ENCODE peak calls at places on chromosomes 1 and 21, in eight cellular contexts. One of them, this sample, is unnamed.

GRCh38 chr1:205344010-205344808 is 12.5 kb downstream of the KLHDC8A start:
- DNase-seq in cardiac muscle cell: no peak
- DNase-seq in GM23248: peak; percentile 49
- DNase-seq in tibial nerve: no peak
- DNase-seq in MM.1S: no peak
- DNase-seq in colonic mucosa: peak; percentile 42
- DNase-seq in psoas muscle: peak; percentile 54
- DNase-seq in adrenal gland: peak; percentile 52
- DNase-seq in this sample: no peak

GRCh38 chr21:26920055-26920454 is 46.8 kb downstream of the ADAMTS5 start:
- DNase-seq in GM23248: peak; percentile 67
- DNase-seq in adrenal gland: peak; percentile 2
- DNase-seq in psoas muscle: no peak
- DNase-seq in MM.1S: no peak
- DNase-seq in tibial nerve: no peak
- DNase-seq in colonic mucosa: no peak
- DNase-seq in cardiac muscle cell: no peak
- DNase-seq in this sample: no peak

GRCh38 chr1:186511761-186512637 is 51.1 kb upstream of the PDC start:
- DNase-seq in psoas muscle: no peak
- DNase-seq in GM23248: no peak
- DNase-seq in MM.1S: peak; percentile 85
- DNase-seq in cardiac muscle cell: no peak
- DNase-seq in tibial nerve: no peak
- DNase-seq in colonic mucosa: peak; percentile 20
- DNase-seq in adrenal gland: no peak
- DNase-seq in this sample: no peak

GRCh38 chr1:38793299-38793698 is 66.3 kb downstream of the RRAGC start:
- DNase-seq in tibial nerve: no peak
- DNase-seq in cardiac muscle cell: no peak
- DNase-seq in adrenal gland: no peak
- DNase-seq in MM.1S: no peak
- DNase-seq in colonic mucosa: no peak
- DNase-seq in psoas muscle: no peak
- DNase-seq in GM23248: no peak
- DNase-seq in this sample: no peak

GRCh38 chr1:76620371-76620770 is 246.9 kb upstream of the ST6GALNAC5 start:
- DNase-seq in adrenal gland: no peak
- DNase-seq in MM.1S: no peak
- DNase-seq in GM23248: no peak
- DNase-seq in psoas muscle: no peak
- DNase-seq in tibial nerve: no peak
- DNase-seq in colonic mucosa: no peak
- DNase-seq in cardiac muscle cell: no peak
- DNase-seq in this sample: no peak

GRCh38 chr1:80248886-80249285 is 1242.4 kb upstream of the ADGRL4 start:
- DNase-seq in MM.1S: no peak
- DNase-seq in colonic mucosa: no peak
- DNase-seq in tibial nerve: no peak
- DNase-seq in cardiac muscle cell: peak; percentile 7
- DNase-seq in psoas muscle: no peak
- DNase-seq in adrenal gland: peak; percentile 2
- DNase-seq in GM23248: peak; percentile 3
- DNase-seq in this sample: no peak

GRCh38 chr1:41122148-41122547 is 100.6 kb upstream of the SLFNL1 start:
- DNase-seq in adrenal gland: no peak
- DNase-seq in cardiac muscle cell: no peak
- DNase-seq in tibial nerve: no peak
- DNase-seq in MM.1S: no peak
- DNase-seq in GM23248: no peak
- DNase-seq in colonic mucosa: no peak
- DNase-seq in psoas muscle: no peak
- DNase-seq in this sample: no peak

GRCh38 chr1:155504207-155504606 is 58.4 kb downstream of the ASH1L start:
- DNase-seq in adrenal gland: no peak
- DNase-seq in MM.1S: peak; percentile 75
- DNase-seq in tibial nerve: no peak
- DNase-seq in cardiac muscle cell: peak; percentile 53
- DNase-seq in colonic mucosa: no peak
- DNase-seq in GM23248: peak; percentile 53
- DNase-seq in psoas muscle: no peak
- DNase-seq in this sample: no peak

DNA sequence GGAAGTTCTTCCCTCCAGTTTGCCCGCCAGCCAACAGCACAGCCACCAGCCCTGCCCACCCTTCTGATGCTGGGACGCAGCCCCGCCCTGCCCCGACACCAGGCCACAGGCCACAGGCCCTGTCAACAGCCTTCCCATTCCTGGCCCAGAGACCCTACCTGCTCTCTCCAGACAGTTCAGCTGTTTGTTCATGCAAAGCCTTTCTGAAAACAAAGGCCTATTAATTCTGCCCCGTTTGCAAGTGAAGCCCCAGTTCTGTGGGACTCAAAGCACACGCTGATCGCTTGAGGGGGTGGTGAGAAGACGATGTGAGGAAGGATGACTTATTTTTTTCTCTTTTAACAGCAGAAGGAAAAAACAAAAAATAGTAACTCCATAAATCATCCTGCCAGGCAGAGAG is 55.4 kb upstream of the KIF26B start:
- DNase-seq in MM.1S: no peak
- DNase-seq in psoas muscle: no peak
- DNase-seq in GM23248: no peak
- DNase-seq in adrenal gland: no peak
- DNase-seq in tibial nerve: no peak
- DNase-seq in colonic mucosa: no peak
- DNase-seq in cardiac muscle cell: no peak
- DNase-seq in this sample: no peak
- H3K4me3 ChIP-seq in MM.1S: no peak overlapping the region
- H3K4me3 ChIP-seq in psoas muscle: no peak overlapping the region
- H3K4me3 ChIP-seq in GM23248: no peak overlapping the region
- H3K4me3 ChIP-seq in adrenal gland: no peak overlapping the region
- H3K4me3 ChIP-seq in tibial nerve: no peak overlapping the region
- H3K4me3 ChIP-seq in colonic mucosa: no peak overlapping the region
- H3K4me3 ChIP-seq in cardiac muscle cell: no peak overlapping the region
- H3K4me3 ChIP-seq in this sample: no peak overlapping the region

DNA sequence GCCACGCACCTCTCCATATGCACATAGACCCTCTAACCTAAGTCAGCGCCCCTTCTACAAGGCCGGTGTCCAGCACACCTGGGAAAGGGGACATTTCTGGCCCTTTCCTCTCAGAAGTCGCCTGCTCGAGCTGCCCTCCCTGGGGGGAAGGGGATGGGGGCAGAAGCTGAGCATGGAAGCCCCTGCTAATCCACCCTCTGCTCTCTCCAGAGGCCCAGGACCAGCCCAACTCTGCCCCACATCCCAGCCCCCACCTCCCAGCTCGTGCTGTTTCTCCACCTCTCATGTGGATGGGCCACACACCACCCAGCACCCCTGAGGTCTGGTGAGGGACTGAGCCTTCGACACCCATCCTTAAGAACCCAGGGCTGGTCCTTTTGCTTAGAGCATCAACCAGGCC is 14.8 kb downstream of the TNFRSF1B start:
- DNase-seq in psoas muscle: no peak
- DNase-seq in MM.1S: no peak
- DNase-seq in tibial nerve: no peak
- DNase-seq in adrenal gland: no peak
- DNase-seq in GM23248: no peak
- DNase-seq in cardiac muscle cell: no peak
- DNase-seq in colonic mucosa: no peak
- DNase-seq in this sample: no peak
- H3K4me1 ChIP-seq in psoas muscle: peaks cover 21% of the 10 kb centered on the region
- H3K4me1 ChIP-seq in MM.1S: no peaks in the 10 kb centered on the region
- H3K4me1 ChIP-seq in tibial nerve: peaks cover 97% of the 10 kb centered on the region
- H3K4me1 ChIP-seq in adrenal gland: peaks cover 74% of the 10 kb centered on the region
- H3K4me1 ChIP-seq in GM23248: peaks cover 25% of the 10 kb centered on the region
- H3K4me1 ChIP-seq in cardiac muscle cell: peaks cover 20% of the 10 kb centered on the region
- H3K4me1 ChIP-seq in colonic mucosa: peaks cover 7% of the 10 kb centered on the region
- H3K4me1 ChIP-seq in this sample: peaks cover 10% of the 10 kb centered on the region

GRCh38 chr1:27032119-27032461 is 19.4 kb upstream of the TENT5B start:
- DNase-seq in psoas muscle: no peak
- DNase-seq in cardiac muscle cell: no peak
- DNase-seq in GM23248: no peak
- DNase-seq in tibial nerve: no peak
- DNase-seq in colonic mucosa: no peak
- DNase-seq in adrenal gland: no peak
- DNase-seq in MM.1S: no peak
- DNase-seq in this sample: no peak
- H3K4me3 ChIP-seq in psoas muscle: peak overlapping the region; percentile 59
- H3K4me3 ChIP-seq in cardiac muscle cell: no peak overlapping the region
- H3K4me3 ChIP-seq in GM23248: peak overlapping the region; percentile 63
- H3K4me3 ChIP-seq in tibial nerve: peak overlapping the region; percentile 25
- H3K4me3 ChIP-seq in colonic mucosa: peak overlapping the region; percentile 8
- H3K4me3 ChIP-seq in adrenal gland: peak overlapping the region; percentile 56
- H3K4me3 ChIP-seq in MM.1S: no peak overlapping the region
- H3K4me3 ChIP-seq in this sample: peak overlapping the region; percentile 61

GRCh38 chr1:16430598-16430997 is 6.6 kb downstream of the SPATA21 start:
- DNase-seq in adrenal gland: no peak
- DNase-seq in psoas muscle: no peak
- DNase-seq in MM.1S: no peak
- DNase-seq in cardiac muscle cell: peak; percentile 13
- DNase-seq in colonic mucosa: no peak
- DNase-seq in tibial nerve: no peak
- DNase-seq in GM23248: no peak
- DNase-seq in this sample: no peak
- H3K4me1 ChIP-seq in adrenal gland: no peaks in the 10 kb centered on the region
- H3K4me1 ChIP-seq in psoas muscle: no peaks in the 10 kb centered on the region
- H3K4me1 ChIP-seq in MM.1S: no peaks in the 10 kb centered on the region
- H3K4me1 ChIP-seq in cardiac muscle cell: no peaks in the 10 kb centered on the region
- H3K4me1 ChIP-seq in colonic mucosa: no peaks in the 10 kb centered on the region
- H3K4me1 ChIP-seq in tibial nerve: no peaks in the 10 kb centered on the region
- H3K4me1 ChIP-seq in GM23248: no peaks in the 10 kb centered on the region
- H3K4me1 ChIP-seq in this sample: no peaks in the 10 kb centered on the region

DNA sequence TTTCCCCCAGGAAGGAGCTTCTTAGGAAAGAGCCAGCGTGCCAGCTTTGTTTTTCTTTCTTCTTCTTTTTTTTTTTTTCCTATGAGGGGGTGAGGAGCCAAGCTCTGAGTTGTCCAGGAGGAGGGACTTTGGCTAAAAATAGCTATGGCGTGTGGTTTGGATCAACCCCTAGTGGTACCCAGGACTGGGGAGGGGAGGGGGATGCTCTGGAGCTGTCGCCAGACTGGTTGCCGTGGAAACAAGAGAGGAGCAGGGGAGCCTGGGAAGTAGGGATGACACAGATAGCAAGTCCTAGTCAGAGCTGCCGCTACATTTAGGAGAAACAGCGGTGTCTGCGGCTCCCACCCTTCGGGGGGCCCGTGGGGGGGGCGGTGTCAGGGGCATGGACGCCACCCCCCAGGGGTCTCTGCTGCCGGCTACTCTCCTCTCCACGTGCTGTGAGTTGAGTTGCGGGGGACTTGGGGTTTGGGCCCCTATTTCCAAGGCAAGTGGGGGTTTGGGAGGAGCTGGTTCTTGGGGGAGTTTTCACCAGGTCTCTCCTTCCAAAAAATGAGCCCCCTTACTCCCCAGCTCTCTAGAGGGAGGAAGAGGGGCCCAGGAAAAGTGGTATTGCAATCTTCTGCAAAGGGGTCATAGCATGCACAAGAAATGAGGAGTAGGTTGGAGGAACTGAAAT is at the start of gene KCNJ9:
- DNase-seq in adrenal gland: no peak
- DNase-seq in cardiac muscle cell: peak; percentile 20
- DNase-seq in tibial nerve: no peak
- DNase-seq in GM23248: peak; percentile 48
- DNase-seq in colonic mucosa: no peak
- DNase-seq in MM.1S: no peak
- DNase-seq in psoas muscle: no peak
- DNase-seq in this sample: no peak
- H3K4me3 ChIP-seq in adrenal gland: no peak within 1 kb of the TSS
- H3K4me3 ChIP-seq in cardiac muscle cell: no peak within 1 kb of the TSS
- H3K4me3 ChIP-seq in tibial nerve: no peak within 1 kb of the TSS
- H3K4me3 ChIP-seq in GM23248: no peak within 1 kb of the TSS
- H3K4me3 ChIP-seq in colonic mucosa: no peak within 1 kb of the TSS
- H3K4me3 ChIP-seq in MM.1S: no peak within 1 kb of the TSS
- H3K4me3 ChIP-seq in psoas muscle: no peak within 1 kb of the TSS
- H3K4me3 ChIP-seq in this sample: no peak within 1 kb of the TSS